ENCODE peak calls at places on chromosomes 5 and 9, in ten cellular contexts. One of them, this sample, is unnamed.

GRCh38 chr5:68740204-68740910 is 353.5 kb upstream of the SLC30A5 start:
- DNase-seq in Peyer's patch: no peak
- DNase-seq in effector memory CD4-positive, alpha-beta T cell: no peak
- DNase-seq in ovary: no peak
- DNase-seq in substantia nigra: no peak
- DNase-seq in neural progenitor cell: no peak
- DNase-seq in PC-3: no peak
- DNase-seq in SJSA1: no peak
- DNase-seq in GM23248: no peak
- DNase-seq in SK-N-SH: no peak
- DNase-seq in this sample: no peak

GRCh38 chr9:37935106-37935505 is 31.2 kb upstream of the SLC25A51 start:
- DNase-seq in Peyer's patch: no peak
- DNase-seq in effector memory CD4-positive, alpha-beta T cell: no peak
- DNase-seq in ovary: no peak
- DNase-seq in substantia nigra: no peak
- DNase-seq in neural progenitor cell: no peak
- DNase-seq in PC-3: no peak
- DNase-seq in SJSA1: no peak
- DNase-seq in GM23248: peak; percentile 85
- DNase-seq in SK-N-SH: no peak
- DNase-seq in this sample: no peak

GRCh38 chr5:43485406-43485805 is 1.7 kb upstream of the TMEM267 start:
- DNase-seq in Peyer's patch: no peak
- DNase-seq in effector memory CD4-positive, alpha-beta T cell: no peak
- DNase-seq in ovary: no peak
- DNase-seq in substantia nigra: no peak
- DNase-seq in neural progenitor cell: no peak
- DNase-seq in PC-3: peak; percentile 26
- DNase-seq in SJSA1: no peak
- DNase-seq in GM23248: peak; percentile 27
- DNase-seq in SK-N-SH: no peak
- DNase-seq in this sample: peak; percentile 61

GRCh38 chr5:54793612-54794436 is 191.6 kb downstream of the ESM1 start:
- DNase-seq in Peyer's patch: no peak
- DNase-seq in effector memory CD4-positive, alpha-beta T cell: no peak
- DNase-seq in ovary: no peak
- DNase-seq in substantia nigra: no peak
- DNase-seq in neural progenitor cell: no peak
- DNase-seq in PC-3: no peak
- DNase-seq in SJSA1: no peak
- DNase-seq in GM23248: peak; percentile 40
- DNase-seq in SK-N-SH: no peak
- DNase-seq in this sample: no peak

GRCh38 chr9:137305060-137305787 is 3.2 kb upstream of the NRARP start:
- DNase-seq in Peyer's patch: peak; percentile 49
- DNase-seq in effector memory CD4-positive, alpha-beta T cell: peak; percentile 28
- DNase-seq in ovary: peak; percentile 47
- DNase-seq in substantia nigra: peak; percentile 50
- DNase-seq in neural progenitor cell: peak; percentile 90
- DNase-seq in PC-3: no peak
- DNase-seq in SJSA1: peak; percentile 44
- DNase-seq in GM23248: peak; percentile 68
- DNase-seq in SK-N-SH: peak; percentile 48
- DNase-seq in this sample: no peak

GRCh38 chr9:134658378-134658955 is 16.9 kb downstream of the COL5A1 start:
- DNase-seq in Peyer's patch: no peak
- DNase-seq in effector memory CD4-positive, alpha-beta T cell: no peak
- DNase-seq in ovary: no peak
- DNase-seq in substantia nigra: no peak
- DNase-seq in neural progenitor cell: peak; percentile 45
- DNase-seq in PC-3: no peak
- DNase-seq in SJSA1: no peak
- DNase-seq in GM23248: no peak
- DNase-seq in SK-N-SH: no peak
- DNase-seq in this sample: no peak

GRCh38 chr5:31962321-31962720 is 211.8 kb downstream of the GOLPH3 start:
- DNase-seq in Peyer's patch: no peak
- DNase-seq in effector memory CD4-positive, alpha-beta T cell: no peak
- DNase-seq in ovary: no peak
- DNase-seq in substantia nigra: no peak
- DNase-seq in neural progenitor cell: no peak
- DNase-seq in PC-3: no peak
- DNase-seq in SJSA1: no peak
- DNase-seq in GM23248: no peak
- DNase-seq in SK-N-SH: peak; percentile 18
- DNase-seq in this sample: no peak

GRCh38 chr5:137022725-137023124 is 476.4 kb downstream of the SPOCK1 start:
- DNase-seq in Peyer's patch: no peak
- DNase-seq in effector memory CD4-positive, alpha-beta T cell: no peak
- DNase-seq in ovary: no peak
- DNase-seq in substantia nigra: no peak
- DNase-seq in neural progenitor cell: no peak
- DNase-seq in PC-3: no peak
- DNase-seq in SJSA1: no peak
- DNase-seq in GM23248: no peak
- DNase-seq in SK-N-SH: no peak
- DNase-seq in this sample: no peak

GRCh38 chr5:116506448-116506847 is 68.2 kb downstream of the SEMA6A start:
- DNase-seq in Peyer's patch: no peak
- DNase-seq in effector memory CD4-positive, alpha-beta T cell: no peak
- DNase-seq in ovary: peak; percentile 22
- DNase-seq in substantia nigra: no peak
- DNase-seq in neural progenitor cell: no peak
- DNase-seq in PC-3: no peak
- DNase-seq in SJSA1: no peak
- DNase-seq in GM23248: no peak
- DNase-seq in SK-N-SH: no peak
- DNase-seq in this sample: no peak

GRCh38 chr9:111074395-111074794 is 36.1 kb upstream of the LPAR1 start:
- DNase-seq in Peyer's patch: no peak
- DNase-seq in effector memory CD4-positive, alpha-beta T cell: no peak
- DNase-seq in ovary: no peak
- DNase-seq in substantia nigra: no peak
- DNase-seq in neural progenitor cell: no peak
- DNase-seq in PC-3: no peak
- DNase-seq in SJSA1: no peak
- DNase-seq in GM23248: no peak
- DNase-seq in SK-N-SH: no peak
- DNase-seq in this sample: no peak

GRCh38 chr5:67373518-67373917 is 176.9 kb upstream of the CD180 start:
- DNase-seq in Peyer's patch: no peak
- DNase-seq in effector memory CD4-positive, alpha-beta T cell: no peak
- DNase-seq in ovary: no peak
- DNase-seq in substantia nigra: no peak
- DNase-seq in neural progenitor cell: no peak
- DNase-seq in PC-3: no peak
- DNase-seq in SJSA1: no peak
- DNase-seq in GM23248: no peak
- DNase-seq in SK-N-SH: no peak
- DNase-seq in this sample: no peak
- H3K27ac ChIP-seq in Peyer's patch: no peak overlapping the region
- H3K27ac ChIP-seq in effector memory CD4-positive, alpha-beta T cell: no peak overlapping the region
- H3K27ac ChIP-seq in ovary: no peak overlapping the region
- H3K27ac ChIP-seq in substantia nigra: no peak overlapping the region
- H3K27ac ChIP-seq in neural progenitor cell: no peak overlapping the region
- H3K27ac ChIP-seq in PC-3: no peak overlapping the region
- H3K27ac ChIP-seq in SJSA1: no peak overlapping the region
- H3K27ac ChIP-seq in GM23248: no peak overlapping the region
- H3K27ac ChIP-seq in SK-N-SH: no peak overlapping the region
- H3K27ac ChIP-seq in this sample: no peak overlapping the region

GRCh38 chr5:124264499-124264898 is 481.9 kb downstream of the ZNF608 start:
- DNase-seq in Peyer's patch: no peak
- DNase-seq in effector memory CD4-positive, alpha-beta T cell: no peak
- DNase-seq in ovary: no peak
- DNase-seq in substantia nigra: no peak
- DNase-seq in neural progenitor cell: peak; percentile 28
- DNase-seq in PC-3: peak; percentile 8
- DNase-seq in SJSA1: no peak
- DNase-seq in GM23248: no peak
- DNase-seq in SK-N-SH: no peak
- DNase-seq in this sample: no peak

GRCh38 chr5:124263680-124264491 is 482.6 kb downstream of the ZNF608 start:
- DNase-seq in Peyer's patch: no peak
- DNase-seq in effector memory CD4-positive, alpha-beta T cell: no peak
- DNase-seq in ovary: no peak
- DNase-seq in substantia nigra: no peak
- DNase-seq in neural progenitor cell: peak; percentile 91
- DNase-seq in PC-3: peak; percentile 36
- DNase-seq in SJSA1: no peak
- DNase-seq in GM23248: no peak
- DNase-seq in SK-N-SH: no peak
- DNase-seq in this sample: no peak

GRCh38 chr5:124261133-124261532 is 485.3 kb downstream of the ZNF608 start:
- DNase-seq in Peyer's patch: no peak
- DNase-seq in effector memory CD4-positive, alpha-beta T cell: no peak
- DNase-seq in ovary: no peak
- DNase-seq in substantia nigra: no peak
- DNase-seq in neural progenitor cell: peak; percentile 20
- DNase-seq in PC-3: no peak
- DNase-seq in SJSA1: no peak
- DNase-seq in GM23248: no peak
- DNase-seq in SK-N-SH: no peak
- DNase-seq in this sample: no peak

GRCh38 chr5:124262443-124262842 is 484.0 kb downstream of the ZNF608 start:
- DNase-seq in Peyer's patch: no peak
- DNase-seq in effector memory CD4-positive, alpha-beta T cell: no peak
- DNase-seq in ovary: no peak
- DNase-seq in substantia nigra: no peak
- DNase-seq in neural progenitor cell: peak; percentile 37
- DNase-seq in PC-3: no peak
- DNase-seq in SJSA1: no peak
- DNase-seq in GM23248: no peak
- DNase-seq in SK-N-SH: no peak
- DNase-seq in this sample: no peak

GRCh38 chr5:124263172-124263571 is 483.3 kb downstream of the ZNF608 start:
- DNase-seq in Peyer's patch: no peak
- DNase-seq in effector memory CD4-positive, alpha-beta T cell: no peak
- DNase-seq in ovary: no peak
- DNase-seq in substantia nigra: no peak
- DNase-seq in neural progenitor cell: no peak
- DNase-seq in PC-3: peak; percentile 70
- DNase-seq in SJSA1: no peak
- DNase-seq in GM23248: no peak
- DNase-seq in SK-N-SH: no peak
- DNase-seq in this sample: no peak
- H3K27ac ChIP-seq in Peyer's patch: no peak overlapping the region
- H3K27ac ChIP-seq in effector memory CD4-positive, alpha-beta T cell: no peak overlapping the region
- H3K27ac ChIP-seq in ovary: no peak overlapping the region
- H3K27ac ChIP-seq in substantia nigra: peak overlapping the region; percentile 93
- H3K27ac ChIP-seq in neural progenitor cell: no peak overlapping the region
- H3K27ac ChIP-seq in PC-3: peak overlapping the region; percentile 75
- H3K27ac ChIP-seq in SJSA1: no peak overlapping the region
- H3K27ac ChIP-seq in GM23248: no peak overlapping the region
- H3K27ac ChIP-seq in SK-N-SH: no peak overlapping the region
- H3K27ac ChIP-seq in this sample: no peak overlapping the region

GRCh38 chr5:71899865-71900342 is 180.8 kb downstream of the CARTPT start:
- DNase-seq in Peyer's patch: no peak
- DNase-seq in effector memory CD4-positive, alpha-beta T cell: no peak
- DNase-seq in ovary: no peak
- DNase-seq in substantia nigra: no peak
- DNase-seq in neural progenitor cell: no peak
- DNase-seq in PC-3: peak; percentile 59
- DNase-seq in SJSA1: no peak
- DNase-seq in GM23248: peak; percentile 52
- DNase-seq in SK-N-SH: no peak
- DNase-seq in this sample: peak; percentile 92
- H3K27ac ChIP-seq in Peyer's patch: no peak overlapping the region
- H3K27ac ChIP-seq in effector memory CD4-positive, alpha-beta T cell: no peak overlapping the region
- H3K27ac ChIP-seq in ovary: no peak overlapping the region
- H3K27ac ChIP-seq in substantia nigra: no peak overlapping the region
- H3K27ac ChIP-seq in neural progenitor cell: no peak overlapping the region
- H3K27ac ChIP-seq in PC-3: peak overlapping the region; percentile 61
- H3K27ac ChIP-seq in SJSA1: no peak overlapping the region
- H3K27ac ChIP-seq in GM23248: no peak overlapping the region
- H3K27ac ChIP-seq in SK-N-SH: no peak overlapping the region
- H3K27ac ChIP-seq in this sample: peak overlapping the region; percentile 64

GRCh38 chr9:35650341-35651158 is at the start of gene SIT1:
- DNase-seq in Peyer's patch: peak; percentile 78
- DNase-seq in effector memory CD4-positive, alpha-beta T cell: no peak
- DNase-seq in ovary: no peak
- DNase-seq in substantia nigra: no peak
- DNase-seq in neural progenitor cell: no peak
- DNase-seq in PC-3: no peak
- DNase-seq in SJSA1: no peak
- DNase-seq in GM23248: no peak
- DNase-seq in SK-N-SH: no peak
- DNase-seq in this sample: no peak
- H3K27ac ChIP-seq in Peyer's patch: peak within 1 kb of the TSS; percentile 96
- H3K27ac ChIP-seq in effector memory CD4-positive, alpha-beta T cell: peak within 1 kb of the TSS; percentile 79
- H3K27ac ChIP-seq in ovary: no peak within 1 kb of the TSS
- H3K27ac ChIP-seq in substantia nigra: no peak within 1 kb of the TSS
- H3K27ac ChIP-seq in neural progenitor cell: no peak within 1 kb of the TSS
- H3K27ac ChIP-seq in PC-3: no peak within 1 kb of the TSS
- H3K27ac ChIP-seq in SJSA1: no peak within 1 kb of the TSS
- H3K27ac ChIP-seq in GM23248: peak within 1 kb of the TSS; percentile 48
- H3K27ac ChIP-seq in SK-N-SH: no peak within 1 kb of the TSS
- H3K27ac ChIP-seq in this sample: no peak within 1 kb of the TSS

GRCh38 chr9:125825762-125826161 is 78.6 kb downstream of the PBX3 start:
- DNase-seq in Peyer's patch: no peak
- DNase-seq in effector memory CD4-positive, alpha-beta T cell: no peak
- DNase-seq in ovary: no peak
- DNase-seq in substantia nigra: no peak
- DNase-seq in neural progenitor cell: no peak
- DNase-seq in PC-3: no peak
- DNase-seq in SJSA1: no peak
- DNase-seq in GM23248: no peak
- DNase-seq in SK-N-SH: no peak
- DNase-seq in this sample: no peak

GRCh38 chr9:125821078-125821477 is 73.9 kb downstream of the PBX3 start:
- DNase-seq in Peyer's patch: no peak
- DNase-seq in effector memory CD4-positive, alpha-beta T cell: no peak
- DNase-seq in ovary: no peak
- DNase-seq in substantia nigra: no peak
- DNase-seq in neural progenitor cell: no peak
- DNase-seq in PC-3: no peak
- DNase-seq in SJSA1: no peak
- DNase-seq in GM23248: no peak
- DNase-seq in SK-N-SH: no peak
- DNase-seq in this sample: no peak

GRCh38 chr9:125820100-125820804 is 73.1 kb downstream of the PBX3 start:
- DNase-seq in Peyer's patch: no peak
- DNase-seq in effector memory CD4-positive, alpha-beta T cell: no peak
- DNase-seq in ovary: no peak
- DNase-seq in substantia nigra: no peak
- DNase-seq in neural progenitor cell: no peak
- DNase-seq in PC-3: no peak
- DNase-seq in SJSA1: no peak
- DNase-seq in GM23248: no peak
- DNase-seq in SK-N-SH: no peak
- DNase-seq in this sample: no peak

GRCh38 chr9:125822902-125823301 is 75.7 kb downstream of the PBX3 start:
- DNase-seq in Peyer's patch: no peak
- DNase-seq in effector memory CD4-positive, alpha-beta T cell: no peak
- DNase-seq in ovary: no peak
- DNase-seq in substantia nigra: no peak
- DNase-seq in neural progenitor cell: no peak
- DNase-seq in PC-3: no peak
- DNase-seq in SJSA1: no peak
- DNase-seq in GM23248: no peak
- DNase-seq in SK-N-SH: no peak
- DNase-seq in this sample: no peak

GRCh38 chr9:125822160-125822559 is 75.0 kb downstream of the PBX3 start:
- DNase-seq in Peyer's patch: no peak
- DNase-seq in effector memory CD4-positive, alpha-beta T cell: no peak
- DNase-seq in ovary: no peak
- DNase-seq in substantia nigra: no peak
- DNase-seq in neural progenitor cell: no peak
- DNase-seq in PC-3: no peak
- DNase-seq in SJSA1: no peak
- DNase-seq in GM23248: no peak
- DNase-seq in SK-N-SH: no peak
- DNase-seq in this sample: no peak
- H3K27ac ChIP-seq in Peyer's patch: no peak overlapping the region
- H3K27ac ChIP-seq in effector memory CD4-positive, alpha-beta T cell: no peak overlapping the region
- H3K27ac ChIP-seq in ovary: peak overlapping the region; percentile 27
- H3K27ac ChIP-seq in substantia nigra: no peak overlapping the region
- H3K27ac ChIP-seq in neural progenitor cell: no peak overlapping the region
- H3K27ac ChIP-seq in PC-3: no peak overlapping the region
- H3K27ac ChIP-seq in SJSA1: no peak overlapping the region
- H3K27ac ChIP-seq in GM23248: no peak overlapping the region
- H3K27ac ChIP-seq in SK-N-SH: peak overlapping the region; percentile 21
- H3K27ac ChIP-seq in this sample: no peak overlapping the region